ENCODE peak calls at places on chromosome 16, in four cellular contexts. V is GM12878, D is K562, W is HepG2. Z is an unnamed sample.

GRCh38 chr16:22027633-22028032 is 19.7 kb downstream of the MOSMO start:
- DNase-seq in V (no peak), D (no peak), W (no peak), Z (no peak)

GRCh38 chr16:47236716-47237115 is 93.0 kb upstream of the NETO2 start:
- DNase-seq in V (no peak), D (no peak), W (no peak), Z (no peak)

GRCh38 chr16:67000384-67001158 is 12.2 kb downstream of the CES4A start:
- DNase-seq in V (no peak), D (peak), W (no peak), Z (peak)

GRCh38 chr16:17369441-17369951 is 101.3 kb downstream of the XYLT1 start:
- DNase-seq in V (peak), D (no peak), W (no peak), Z (no peak)

GRCh38 chr16:20866792-20867191 is 33.4 kb downstream of the DCUN1D3 start:
- DNase-seq in V (no peak), D (no peak), W (no peak), Z (no peak)

GRCh38 chr16:30004424-30004776 is 6.4 kb downstream of the DOC2A start:
- DNase-seq in V (no peak), D (no peak), W (no peak), Z (no peak)

GRCh38 chr16:79601092-79601977 is 798 bp upstream of the MAF start:
- DNase-seq in V (no peak), D (no peak), W (peak), Z (peak)

GRCh38 chr16:82263456-82264159 is 93.6 kb upstream of the MPHOSPH6 start:
- DNase-seq in V (peak), D (peak), W (peak), Z (peak)

GRCh38 chr16:79355600-79356358 is 244.8 kb downstream of the MAF start:
- DNase-seq in V (no peak), D (no peak), W (no peak), Z (no peak)

GRCh38 chr16:57284952-57285263 is 436 bp upstream of the PLLP start:
- DNase-seq in V (no peak), D (no peak), W (no peak), Z (no peak)

GRCh38 chr16:56203052-56203451 is 11.8 kb downstream of the GNAO1 start:
- DNase-seq in V (no peak), D (peak), W (peak), Z (peak)

GRCh38 chr16:69567031-69567680 is 1.4 kb downstream of the NFAT5 start:
- DNase-seq in V (no peak), D (no peak), W (peak), Z (no peak)

GRCh38 chr16:83733301-83733700 is 74.5 kb upstream of the HSBP1 start:
- DNase-seq in V (no peak), D (no peak), W (no peak), Z (no peak)

GRCh38 chr16:67055712-67056487 is 27.0 kb downstream of the CBFB start:
- DNase-seq in V (no peak), D (peak), W (peak), Z (no peak)

GRCh38 chr16:31458073-31458834 is 1.0 kb upstream of the ARMC5 start:
- DNase-seq in V (no peak), D (peak), W (peak), Z (peak)

GRCh38 chr16:55326261-55326802 is 2.3 kb downstream of the IRX6 start:
- DNase-seq in V (no peak), D (no peak), W (no peak), Z (no peak)

GRCh38 chr16:1610841-1611653 is 825 bp downstream of the IFT140 start:
- DNase-seq in V (no peak), D (no peak), W (no peak), Z (no peak)

GRCh38 chr16:67052399-67052798 is 23.4 kb downstream of the CBFB start:
- DNase-seq in V (no peak), D (no peak), W (no peak), Z (no peak)

GRCh38 chr16:53048139-53048915 is 4.4 kb downstream of the CHD9NB start:
- DNase-seq in V (no peak), D (no peak), W (peak), Z (no peak)

GRCh38 chr16:1612320-1613111 is at the start of gene CRAMP1:
- DNase-seq in V (no peak), D (peak), W (no peak), Z (peak)

GRCh38 chr16:11250786-11251524 is 5.0 kb downstream of the SOCS1 start:
- DNase-seq in V (no peak), D (no peak), W (no peak), Z (no peak)

GRCh38 chr16:81861915-81862314 is 82.8 kb downstream of the PLCG2 start:
- DNase-seq in V (no peak), D (no peak), W (no peak), Z (no peak)

GRCh38 chr16:14669776-14670175 is 24.3 kb downstream of the PLA2G10 start:
- DNase-seq in V (no peak), D (no peak), W (no peak), Z (no peak)

GRCh38 chr16:1645914-1646525 is 32.1 kb upstream of the JPT2 start:
- DNase-seq in V (no peak), D (peak), W (peak), Z (no peak)

GRCh38 chr16:8655184-8655717 is 19.2 kb upstream of the ABAT start:
- DNase-seq in V (peak), D (no peak), W (peak), Z (peak)

GRCh38 chr16:76277099-76278030 is at the start of gene CNTNAP4:
- DNase-seq in V (no peak), D (no peak), W (no peak), Z (peak)

GRCh38 chr16:67542464-67542863 is 13.8 kb downstream of the RIPOR1 start:
- DNase-seq in V (no peak), D (peak), W (no peak), Z (peak)

GRCh38 chr16:75702247-75702646 is 986 bp upstream of the DUXB start:
- DNase-seq in V (no peak), D (peak), W (peak), Z (no peak)

GRCh38 chr16:65123846-65124513 is 2.1 kb upstream of the CDH11 start:
- DNase-seq in V (no peak), D (no peak), W (no peak), Z (no peak)

GRCh38 chr16:17076121-17076757 is 394.5 kb downstream of the XYLT1 start:
- DNase-seq in V (no peak), D (no peak), W (no peak), Z (no peak)

DNA sequence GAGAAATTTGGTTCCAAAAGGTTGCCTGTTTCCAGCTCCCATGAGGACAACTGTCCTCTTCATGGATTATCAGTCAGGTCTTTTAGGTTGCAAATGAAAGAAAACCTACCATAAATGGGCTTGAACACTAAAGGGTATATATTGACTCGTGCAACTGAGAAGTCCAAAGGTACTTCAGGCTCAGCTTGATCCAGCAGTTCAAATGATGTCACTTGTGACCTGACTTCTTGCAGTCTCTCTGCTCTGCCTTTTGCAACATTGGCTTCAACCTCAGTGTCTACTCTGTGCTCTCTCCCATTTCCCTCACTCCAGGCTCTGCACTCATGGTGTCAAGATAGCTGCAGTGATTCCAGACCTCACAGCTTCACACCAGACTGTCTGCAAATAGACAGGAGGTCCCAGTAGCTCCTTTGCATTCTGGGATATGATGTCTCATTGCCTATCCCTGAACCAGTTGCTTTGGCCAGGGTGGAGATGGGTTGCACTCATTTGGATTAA is 5.5 kb upstream of the CALB2 start:
- DNase-seq in V (no peak), D (no peak), W (no peak), Z (no peak)
- TF ChIP-seq ATF2 in V (no peak), D (no peak), W (no peak), Z (no peak)

DNA sequence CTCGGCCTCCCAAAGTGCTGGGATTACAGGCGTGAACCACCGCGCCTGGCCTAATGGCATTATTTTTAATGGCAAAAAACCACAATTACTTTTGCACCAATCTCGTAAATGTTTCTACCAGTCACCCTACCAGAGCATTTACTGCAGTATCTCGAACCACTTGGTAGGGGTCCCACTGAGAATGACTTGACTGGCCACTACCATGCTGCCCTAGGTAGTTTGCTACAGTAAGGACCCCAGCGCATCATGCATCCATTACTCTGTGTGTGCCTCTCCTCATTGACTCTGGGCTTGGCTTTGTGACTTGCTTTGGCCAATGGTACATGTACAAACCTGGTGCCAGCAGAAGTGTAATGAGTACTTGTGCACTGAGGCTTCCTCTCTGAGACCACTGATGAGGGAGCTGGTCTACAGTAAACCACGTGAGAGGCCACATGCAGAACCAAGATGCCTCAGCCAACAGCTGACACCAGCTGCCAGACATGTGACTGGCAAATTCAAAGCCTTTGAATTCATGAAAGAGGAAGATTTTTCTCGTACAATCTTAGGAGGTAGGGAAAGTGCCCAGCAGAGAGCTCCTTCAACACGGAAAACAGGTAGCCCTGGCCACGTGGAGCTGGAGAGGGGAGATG is 421.7 kb upstream of the C16orf82 start:
- DNase-seq in V (no peak), D (no peak), W (no peak), Z (no peak)
- TF ChIP-seq NR2C2 in V (no peak), D (no peak), W (no peak), Z (no peak)

DNA sequence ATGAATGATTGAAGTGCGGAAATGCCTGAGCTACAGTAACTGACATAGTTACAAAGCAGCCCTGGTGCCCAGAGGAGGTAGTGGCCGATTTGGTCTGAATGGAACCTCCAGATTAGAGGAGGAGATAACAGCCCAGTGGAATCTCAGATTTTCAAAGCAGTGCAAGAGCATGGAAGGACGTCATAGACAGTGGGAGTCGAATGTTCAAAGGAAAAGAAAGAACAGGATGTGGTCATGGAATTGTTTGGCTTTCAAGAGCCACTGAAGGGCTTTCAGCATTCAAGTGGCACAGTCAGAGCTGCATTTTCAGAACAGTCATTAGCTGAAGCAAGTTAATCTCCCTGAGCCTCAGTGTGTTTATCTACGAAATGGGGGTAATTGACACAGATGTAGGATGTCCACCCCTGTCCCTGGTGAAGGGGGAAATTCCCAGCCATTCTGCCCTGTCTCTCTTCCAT is 104.6 kb upstream of the CACNG3 start:
- DNase-seq in V (no peak), D (no peak), W (no peak), Z (no peak)
- TF ChIP-seq ATF2 in V (no peak), D (no peak), W (no peak), Z (no peak)

GRCh38 chr16:4212934-4213296 is 29.0 kb downstream of the SRL start:
- DNase-seq in V (no peak), D (no peak), W (peak), Z (no peak)
- TF ChIP-seq NR2C2 in V (no peak), D (no peak), W (no peak), Z (no peak)

GRCh38 chr16:85386467-85387170 is 226.5 kb upstream of the GSE1 start:
- DNase-seq in V (no peak), D (no peak), W (no peak), Z (peak)
- TF ChIP-seq ATF2 in V (no peak), D (no peak), W (no peak), Z (no peak)

GRCh38 chr16:73214825-73215481 is 167.0 kb upstream of the ZFHX3 start:
- DNase-seq in V (no peak), D (no peak), W (no peak), Z (no peak)
- TF ChIP-seq NR2C2 in V (no peak), D (no peak), W (no peak), Z (no peak)

GRCh38 chr16:23826528-23827244 is 9.1 kb upstream of the PRKCB start:
- DNase-seq in V (peak), D (no peak), W (no peak), Z (no peak)
- TF ChIP-seq ATF2 in V (peak), D (no peak), W (no peak), Z (no peak)

Z was measured in WTC11.